ENCODE peak calls at places on chromosomes 16 and 17, in six cellular contexts. One of them, this sample, is unnamed.

GRCh38 chr17:13385481-13385907 is 216.2 kb downstream of the HS3ST3A1 start:
- DNase-seq in suprapubic skin: no peak
- DNase-seq in AG10803: peak
- DNase-seq in nephron progenitor cell: no peak
- DNase-seq in GM12865: no peak
- DNase-seq in endothelial cell: peak
- DNase-seq in this sample: no peak

GRCh38 chr17:75629157-75629556 is 4.1 kb upstream of the SMIM5 start:
- DNase-seq in suprapubic skin: no peak
- DNase-seq in AG10803: no peak
- DNase-seq in nephron progenitor cell: no peak
- DNase-seq in GM12865: no peak
- DNase-seq in endothelial cell: no peak
- DNase-seq in this sample: no peak

GRCh38 chr17:64060331-64060730 is 39.9 kb upstream of the ICAM2 start:
- DNase-seq in suprapubic skin: no peak
- DNase-seq in AG10803: no peak
- DNase-seq in nephron progenitor cell: no peak
- DNase-seq in GM12865: no peak
- DNase-seq in endothelial cell: peak
- DNase-seq in this sample: no peak

GRCh38 chr17:39015546-39015935 is 48.3 kb upstream of the FBXO47 start:
- DNase-seq in suprapubic skin: no peak
- DNase-seq in AG10803: no peak
- DNase-seq in nephron progenitor cell: no peak
- DNase-seq in GM12865: no peak
- DNase-seq in endothelial cell: no peak
- DNase-seq in this sample: no peak

GRCh38 chr17:18129041-18129502 is 20.5 kb downstream of the MYO15A start:
- DNase-seq in suprapubic skin: no peak
- DNase-seq in AG10803: peak
- DNase-seq in nephron progenitor cell: no peak
- DNase-seq in GM12865: no peak
- DNase-seq in endothelial cell: no peak
- DNase-seq in this sample: no peak

GRCh38 chr17:47875586-47875985 is 20.4 kb upstream of the SP2 start:
- DNase-seq in suprapubic skin: no peak
- DNase-seq in AG10803: no peak
- DNase-seq in nephron progenitor cell: no peak
- DNase-seq in GM12865: no peak
- DNase-seq in endothelial cell: no peak
- DNase-seq in this sample: no peak

GRCh38 chr17:75844530-75845057 is 390 bp upstream of the UNC13D start:
- DNase-seq in suprapubic skin: no peak
- DNase-seq in AG10803: no peak
- DNase-seq in nephron progenitor cell: no peak
- DNase-seq in GM12865: peak
- DNase-seq in endothelial cell: no peak
- DNase-seq in this sample: peak

GRCh38 chr17:83055911-83056582 is 23.4 kb upstream of the METRNL start:
- DNase-seq in suprapubic skin: no peak
- DNase-seq in AG10803: peak
- DNase-seq in nephron progenitor cell: no peak
- DNase-seq in GM12865: no peak
- DNase-seq in endothelial cell: peak
- DNase-seq in this sample: no peak

GRCh38 chr17:43418441-43419374 is 19.9 kb downstream of the ARL4D start:
- DNase-seq in suprapubic skin: peak
- DNase-seq in AG10803: peak
- DNase-seq in nephron progenitor cell: no peak
- DNase-seq in GM12865: no peak
- DNase-seq in endothelial cell: no peak
- DNase-seq in this sample: peak

GRCh38 chr16:54715011-54715410 is 215.7 kb upstream of the IRX5 start:
- DNase-seq in suprapubic skin: no peak
- DNase-seq in AG10803: no peak
- DNase-seq in nephron progenitor cell: no peak
- DNase-seq in GM12865: no peak
- DNase-seq in endothelial cell: no peak
- DNase-seq in this sample: no peak

GRCh38 chr16:25279491-25279890 is 21.8 kb upstream of the ZKSCAN2 start:
- DNase-seq in suprapubic skin: no peak
- DNase-seq in AG10803: no peak
- DNase-seq in nephron progenitor cell: no peak
- DNase-seq in GM12865: no peak
- DNase-seq in endothelial cell: no peak
- DNase-seq in this sample: no peak

GRCh38 chr17:50519141-50519834 is 11.0 kb downstream of the MYCBPAP start:
- DNase-seq in suprapubic skin: no peak
- DNase-seq in AG10803: no peak
- DNase-seq in nephron progenitor cell: no peak
- DNase-seq in GM12865: no peak
- DNase-seq in endothelial cell: no peak
- DNase-seq in this sample: no peak

GRCh38 chr17:57873261-57874057 is 23.6 kb upstream of the MRPS23 start:
- DNase-seq in suprapubic skin: no peak
- DNase-seq in AG10803: no peak
- DNase-seq in nephron progenitor cell: no peak
- DNase-seq in GM12865: no peak
- DNase-seq in endothelial cell: peak
- DNase-seq in this sample: no peak

GRCh38 chr17:9839433-9839832 is 13.7 kb downstream of the GLP2R start:
- DNase-seq in suprapubic skin: no peak
- DNase-seq in AG10803: peak
- DNase-seq in nephron progenitor cell: no peak
- DNase-seq in GM12865: no peak
- DNase-seq in endothelial cell: no peak
- DNase-seq in this sample: no peak
- TF ChIP-seq CTCF in suprapubic skin: no peak
- TF ChIP-seq CTCF in AG10803: no peak
- TF ChIP-seq CTCF in nephron progenitor cell: no peak
- TF ChIP-seq CTCF in GM12865: no peak
- TF ChIP-seq CTCF in endothelial cell: no peak
- TF ChIP-seq CTCF in this sample: peak

DNA sequence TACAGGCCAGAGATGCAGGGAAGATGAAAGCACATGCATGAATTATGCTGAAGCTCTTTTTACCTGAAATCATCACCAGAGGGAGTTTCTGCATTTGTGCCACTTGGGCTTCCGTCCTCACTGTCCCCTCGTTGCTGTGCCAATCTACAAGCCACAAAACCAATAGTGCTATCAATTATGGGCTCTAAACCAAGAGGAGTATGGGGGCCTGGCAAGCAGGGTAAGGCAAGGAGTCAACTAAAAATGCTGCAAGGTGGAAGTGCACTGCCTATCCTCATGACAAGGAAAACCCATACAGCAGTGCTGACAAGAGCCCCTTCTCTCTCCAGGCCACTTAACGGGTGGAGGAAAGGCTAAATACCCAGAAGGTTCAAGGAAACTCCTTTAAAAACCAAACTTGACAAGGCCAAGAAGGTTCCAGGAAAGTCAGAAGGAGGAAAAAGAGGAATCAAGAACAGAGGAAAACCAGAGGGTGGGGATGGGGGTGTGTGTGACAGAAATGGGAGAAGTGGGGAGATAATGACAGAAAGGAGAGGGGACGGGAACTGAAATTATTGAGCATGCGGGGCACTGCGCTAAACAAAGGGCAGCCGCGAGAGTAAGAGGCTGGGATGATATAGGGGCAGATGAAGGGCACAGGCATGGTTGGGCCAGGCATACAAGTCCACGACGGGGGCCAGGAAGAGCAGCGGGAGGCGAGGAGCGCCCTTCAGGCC is 674 bp downstream of the C17orf75 start:
- DNase-seq in suprapubic skin: no peak
- DNase-seq in AG10803: no peak
- DNase-seq in nephron progenitor cell: no peak
- DNase-seq in GM12865: peak
- DNase-seq in endothelial cell: no peak
- DNase-seq in this sample: no peak
- TF ChIP-seq CTCF in suprapubic skin: no peak
- TF ChIP-seq CTCF in AG10803: peak
- TF ChIP-seq CTCF in nephron progenitor cell: no peak
- TF ChIP-seq CTCF in GM12865: peak
- TF ChIP-seq CTCF in endothelial cell: no peak
- TF ChIP-seq CTCF in this sample: peak

GRCh38 chr17:33686171-33686570 is 393.1 kb upstream of the ASIC2 start:
- DNase-seq in suprapubic skin: no peak
- DNase-seq in AG10803: no peak
- DNase-seq in nephron progenitor cell: peak
- DNase-seq in GM12865: peak
- DNase-seq in endothelial cell: peak
- DNase-seq in this sample: no peak
- TF ChIP-seq CTCF in suprapubic skin: no peak
- TF ChIP-seq CTCF in AG10803: peak
- TF ChIP-seq CTCF in nephron progenitor cell: peak
- TF ChIP-seq CTCF in GM12865: peak
- TF ChIP-seq CTCF in endothelial cell: peak
- TF ChIP-seq CTCF in this sample: peak

DNA sequence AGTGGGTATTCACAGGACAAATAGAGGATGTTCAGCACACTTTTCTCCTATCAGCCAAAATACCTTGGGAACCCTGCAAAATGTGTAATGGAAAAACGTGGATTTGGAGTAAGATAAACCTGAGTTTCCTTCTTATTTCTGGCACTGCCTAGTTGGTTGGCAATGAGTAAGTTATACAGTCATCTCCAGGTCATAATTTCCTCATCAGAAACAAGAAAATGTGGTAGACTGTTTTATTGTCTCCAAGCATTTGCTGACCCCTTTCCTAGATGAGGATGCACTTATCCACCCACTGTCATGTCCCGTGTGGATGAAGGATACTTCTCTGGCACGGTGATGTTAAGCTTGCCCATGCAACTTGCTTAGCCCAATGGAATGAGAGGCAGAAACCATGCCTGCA is 458.0 kb downstream of the KIF2B start:
- DNase-seq in suprapubic skin: no peak
- DNase-seq in AG10803: no peak
- DNase-seq in nephron progenitor cell: no peak
- DNase-seq in GM12865: no peak
- DNase-seq in endothelial cell: no peak
- DNase-seq in this sample: no peak
- TF ChIP-seq CTCF in suprapubic skin: no peak
- TF ChIP-seq CTCF in AG10803: no peak
- TF ChIP-seq CTCF in nephron progenitor cell: no peak
- TF ChIP-seq CTCF in GM12865: no peak
- TF ChIP-seq CTCF in endothelial cell: no peak
- TF ChIP-seq CTCF in this sample: no peak

GRCh38 chr17:77365584-77366186 is 224.9 kb downstream of the SEC14L1 start:
- DNase-seq in suprapubic skin: peak
- DNase-seq in AG10803: peak
- DNase-seq in nephron progenitor cell: no peak
- DNase-seq in GM12865: no peak
- DNase-seq in endothelial cell: no peak
- DNase-seq in this sample: no peak
- TF ChIP-seq CTCF in suprapubic skin: no peak
- TF ChIP-seq CTCF in AG10803: no peak
- TF ChIP-seq CTCF in nephron progenitor cell: no peak
- TF ChIP-seq CTCF in GM12865: no peak
- TF ChIP-seq CTCF in endothelial cell: no peak
- TF ChIP-seq CTCF in this sample: no peak

DNA sequence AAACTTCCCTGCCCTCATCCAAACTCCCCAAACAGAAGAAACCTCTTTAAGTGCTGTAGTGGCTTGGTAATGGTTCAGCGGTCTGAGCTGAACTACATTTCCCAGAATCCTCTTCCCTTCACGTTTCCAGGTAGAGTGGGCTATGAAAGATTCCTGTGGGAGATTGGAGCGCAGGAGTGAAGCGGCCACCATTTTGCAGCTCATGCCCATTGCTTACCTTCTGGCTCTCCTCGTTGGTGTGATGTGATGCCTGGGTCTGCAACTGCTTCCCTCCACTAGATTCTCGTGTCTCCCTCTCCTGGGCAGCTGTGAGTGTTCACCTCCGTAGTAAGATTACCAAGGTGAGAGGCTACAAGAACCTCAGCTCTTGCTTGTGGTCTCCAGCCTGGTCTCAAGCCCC is 82.1 kb downstream of the GPR139 start:
- DNase-seq in suprapubic skin: no peak
- DNase-seq in AG10803: no peak
- DNase-seq in nephron progenitor cell: no peak
- DNase-seq in GM12865: no peak
- DNase-seq in endothelial cell: no peak
- DNase-seq in this sample: no peak
- TF ChIP-seq CTCF in suprapubic skin: no peak
- TF ChIP-seq CTCF in AG10803: no peak
- TF ChIP-seq CTCF in nephron progenitor cell: no peak
- TF ChIP-seq CTCF in GM12865: no peak
- TF ChIP-seq CTCF in endothelial cell: no peak
- TF ChIP-seq CTCF in this sample: no peak

DNA sequence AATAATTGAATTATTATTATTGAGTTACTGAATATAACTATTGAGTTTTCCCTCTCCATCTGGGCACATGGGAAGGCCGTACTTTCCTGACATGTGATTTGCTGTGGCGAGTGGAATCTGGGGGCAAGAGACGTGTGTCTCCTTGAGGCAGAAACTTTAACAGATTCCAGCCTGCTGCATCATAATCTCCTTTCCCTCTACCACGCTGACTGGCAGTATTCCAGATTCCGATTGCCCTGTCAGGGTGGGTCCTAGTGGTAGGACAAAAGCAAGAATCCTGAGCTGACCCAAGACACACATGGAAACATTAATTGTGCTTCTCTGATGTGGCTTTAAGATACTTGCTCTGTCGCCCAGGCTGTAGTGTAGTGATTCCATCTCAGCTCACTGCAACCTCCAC is 565.9 kb downstream of the WWOX start:
- DNase-seq in suprapubic skin: no peak
- DNase-seq in AG10803: peak
- DNase-seq in nephron progenitor cell: no peak
- DNase-seq in GM12865: no peak
- DNase-seq in endothelial cell: no peak
- DNase-seq in this sample: no peak
- TF ChIP-seq CTCF in suprapubic skin: no peak
- TF ChIP-seq CTCF in AG10803: no peak
- TF ChIP-seq CTCF in nephron progenitor cell: no peak
- TF ChIP-seq CTCF in GM12865: no peak
- TF ChIP-seq CTCF in endothelial cell: no peak
- TF ChIP-seq CTCF in this sample: no peak

GRCh38 chr17:4665027-4665426 is 23.5 kb upstream of the ALOX15 start:
- DNase-seq in suprapubic skin: no peak
- DNase-seq in AG10803: no peak
- DNase-seq in nephron progenitor cell: no peak
- DNase-seq in GM12865: no peak
- DNase-seq in endothelial cell: no peak
- DNase-seq in this sample: no peak
- TF ChIP-seq CTCF in suprapubic skin: no peak
- TF ChIP-seq CTCF in AG10803: no peak
- TF ChIP-seq CTCF in nephron progenitor cell: no peak
- TF ChIP-seq CTCF in GM12865: no peak
- TF ChIP-seq CTCF in endothelial cell: no peak
- TF ChIP-seq CTCF in this sample: no peak